ENCODE peak calls at places on chromosomes 16 and 17, in five cellular contexts. I is WTC11; L is CD8-positive, alpha-beta T cell; P is psoas muscle; S is progenitor cell of endocrine pancreas. Y is an unnamed sample.

GRCh38 chr17:21680366-21680765 is 12.0 kb upstream of the KCNJ18 start:
- DNase-seq in I (no peak), L (no peak), P (no peak), S (no peak), Y (no peak)

GRCh38 chr17:335691-336090 is 16.9 kb downstream of the RPH3AL start:
- DNase-seq in I (no peak), L (no peak), P (no peak), S (no peak), Y (no peak)

GRCh38 chr16:21614896-21615295 is 15.5 kb downstream of the METTL9 start:
- DNase-seq in I (no peak), L (no peak), P (no peak), S (no peak), Y (no peak)

GRCh38 chr17:28725660-28726395 is at the start of gene TLCD1:
- DNase-seq in I (peak; percentile 77), L (no peak), P (peak; percentile 69), S (peak; percentile 56), Y (peak; percentile 74)

GRCh38 chr16:27084296-27085065 is 17.8 kb downstream of the C16orf82 start:
- DNase-seq in I (no peak), L (no peak), P (no peak), S (no peak), Y (no peak)

GRCh38 chr17:45019177-45019711 is 32.2 kb downstream of the DCAKD start:
- DNase-seq in I (no peak), L (no peak), P (peak; percentile 61), S (peak; percentile 47), Y (no peak)

GRCh38 chr17:69913241-69914015 is 161.6 kb upstream of the KCNJ16 start:
- DNase-seq in I (no peak), L (no peak), P (no peak), S (no peak), Y (no peak)

GRCh38 chr17:40596261-40596919 is 31.1 kb upstream of the CCR7 start:
- DNase-seq in I (no peak), L (no peak), P (no peak), S (no peak), Y (no peak)

GRCh38 chr17:37490638-37491614 is 1.2 kb downstream of the DUSP14 start:
- DNase-seq in I (peak; percentile 41), L (no peak), P (peak; percentile 48), S (no peak), Y (no peak)

GRCh38 chr17:37488009-37488604 is 1.6 kb upstream of the DUSP14 start:
- DNase-seq in I (no peak), L (no peak), P (no peak), S (no peak), Y (no peak)

GRCh38 chr17:37488607-37489196 is 989 bp upstream of the DUSP14 start:
- DNase-seq in I (peak; percentile 79), L (peak; percentile 10), P (peak; percentile 84), S (peak; percentile 28), Y (peak; percentile 30)

GRCh38 chr17:37489197-37490001 is at the start of gene DUSP14:
- DNase-seq in I (peak; percentile 79), L (peak; percentile 68), P (peak; percentile 87), S (peak; percentile 84), Y (peak; percentile 80)

DNA sequence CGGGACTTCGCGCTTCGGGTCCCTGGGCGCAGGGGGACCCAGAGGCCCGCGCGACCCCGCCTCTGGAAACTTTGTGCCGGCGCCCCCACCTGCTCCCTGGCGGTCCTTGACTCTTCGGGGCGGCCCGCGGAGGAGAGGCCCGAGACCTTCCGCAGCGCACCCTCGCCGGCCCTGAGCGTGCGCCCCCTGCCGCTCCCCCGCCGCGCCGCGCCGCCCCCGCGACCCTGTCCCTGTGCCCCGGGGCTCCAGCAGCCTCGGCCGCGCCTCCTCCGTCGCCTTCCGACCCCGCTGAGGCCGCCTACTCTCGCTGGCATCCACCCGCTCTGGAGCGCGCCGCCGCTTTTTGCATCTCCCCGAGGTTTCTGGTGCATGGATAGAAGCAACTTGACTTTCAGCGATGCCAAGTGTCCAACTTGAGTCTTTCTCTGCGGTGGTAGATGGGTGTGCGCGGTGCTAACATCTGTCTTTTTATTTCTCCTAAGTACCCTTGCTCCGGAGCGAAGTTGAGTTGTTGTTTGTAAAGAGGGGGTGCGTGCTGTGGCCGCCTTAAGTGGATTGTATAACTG is 414 bp downstream of the DUSP14 start:
- DNase-seq in I (peak; percentile 74), L (peak; percentile 57), P (peak; percentile 68), S (peak; percentile 77), Y (peak; percentile 42)
- TF ChIP-seq CTCF in I (no peak), L (no peak), P (peak; percentile 42), S (peak; percentile 73), Y (peak; percentile 21)

GRCh38 chr16:86222965-86223551 is 287.3 kb upstream of the FOXF1 start:
- DNase-seq in I (no peak), L (no peak), P (no peak), S (no peak), Y (peak; percentile 26)

GRCh38 chr16:86225905-86226371 is 284.4 kb upstream of the FOXF1 start:
- DNase-seq in I (no peak), L (no peak), P (no peak), S (no peak), Y (peak; percentile 24)

GRCh38 chr16:86222541-86222940 is 287.8 kb upstream of the FOXF1 start:
- DNase-seq in I (no peak), L (no peak), P (no peak), S (no peak), Y (no peak)

GRCh38 chr16:86224629-86225028 is 285.7 kb upstream of the FOXF1 start:
- DNase-seq in I (no peak), L (no peak), P (no peak), S (no peak), Y (no peak)

DNA sequence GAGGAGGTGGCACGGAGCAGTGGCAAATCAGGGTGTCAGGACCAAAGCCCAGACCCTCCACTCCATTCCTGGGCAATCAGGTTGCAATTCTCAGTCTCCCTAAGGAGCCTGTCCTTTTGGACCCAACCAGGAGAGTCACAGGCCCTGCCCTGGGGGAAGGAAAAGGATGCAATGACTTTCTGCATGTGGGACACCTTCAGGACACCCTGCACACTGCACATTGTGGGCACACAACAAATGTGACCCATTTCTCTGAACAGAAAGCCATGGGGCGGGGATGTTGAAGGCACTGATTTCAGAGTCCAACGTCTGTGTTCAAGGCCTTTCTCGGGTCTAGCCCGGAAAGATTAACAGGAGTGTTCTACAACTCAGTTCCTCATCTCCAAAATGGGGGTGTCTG is 286.2 kb upstream of the FOXF1 start:
- DNase-seq in I (no peak), L (no peak), P (no peak), S (no peak), Y (peak; percentile 34)
- TF ChIP-seq CTCF in I (no peak), L (no peak), P (no peak), S (no peak), Y (no peak)

DNA sequence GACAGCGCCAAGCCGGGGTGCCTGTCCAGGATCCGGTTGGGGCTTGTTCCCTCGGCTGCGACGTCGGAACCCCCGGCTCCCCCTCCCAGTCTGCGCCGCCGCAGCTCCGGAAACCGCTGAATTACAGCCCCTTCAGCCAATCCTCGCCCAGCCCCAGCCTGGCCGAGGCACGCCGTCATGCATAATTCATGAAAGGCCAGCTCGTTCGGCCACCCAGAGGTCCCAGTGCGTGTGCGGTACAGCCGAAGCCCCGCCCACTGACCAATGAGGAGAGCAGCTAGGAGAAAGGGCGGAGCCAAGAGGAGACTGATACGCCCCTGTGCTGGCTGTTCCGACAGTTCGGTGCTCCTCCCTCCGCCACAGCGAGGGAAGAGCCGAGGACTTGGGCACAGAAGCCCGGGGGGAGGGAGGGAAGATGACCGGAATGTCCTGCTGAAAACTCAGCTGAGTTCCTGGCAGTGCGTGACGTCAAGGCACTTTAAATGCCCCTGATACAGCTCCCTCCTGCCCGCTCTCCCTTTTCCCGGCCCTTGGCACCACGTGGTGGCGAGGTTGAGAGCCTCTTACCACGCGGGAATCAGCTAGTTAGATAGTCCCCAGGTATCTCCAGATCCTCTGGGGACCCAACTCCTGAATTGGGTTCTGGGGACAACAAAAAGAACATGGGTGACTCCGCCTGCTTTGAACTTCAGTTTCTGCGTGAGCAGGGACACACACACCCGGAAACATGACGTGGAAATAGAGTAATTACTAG is at the start of gene STAT3:
- DNase-seq in I (peak; percentile 100), L (peak; percentile 100), P (peak; percentile 100), S (peak; percentile 100), Y (peak; percentile 100)
- TF ChIP-seq CTCF in I (no peak), L (no peak), P (no peak), S (no peak), Y (no peak)

GRCh38 chr17:57048096-57048495 is 37.0 kb upstream of the AKAP1 start:
- DNase-seq in I (no peak), L (no peak), P (no peak), S (no peak), Y (no peak)

GRCh38 chr17:57051886-57052342 is 33.1 kb upstream of the AKAP1 start:
- DNase-seq in I (no peak), L (no peak), P (no peak), S (no peak), Y (no peak)

GRCh38 chr17:57044976-57045867 is 39.8 kb upstream of the AKAP1 start:
- DNase-seq in I (no peak), L (no peak), P (no peak), S (no peak), Y (no peak)

GRCh38 chr17:57045868-57046671 is 39.0 kb upstream of the AKAP1 start:
- DNase-seq in I (peak; percentile 36), L (no peak), P (peak; percentile 36), S (no peak), Y (no peak)

GRCh38 chr17:57050303-57050702 is 34.7 kb upstream of the AKAP1 start:
- DNase-seq in I (no peak), L (no peak), P (no peak), S (no peak), Y (no peak)
- TF ChIP-seq CTCF in I (no peak), L (no peak), P (no peak), S (no peak), Y (no peak)

DNA sequence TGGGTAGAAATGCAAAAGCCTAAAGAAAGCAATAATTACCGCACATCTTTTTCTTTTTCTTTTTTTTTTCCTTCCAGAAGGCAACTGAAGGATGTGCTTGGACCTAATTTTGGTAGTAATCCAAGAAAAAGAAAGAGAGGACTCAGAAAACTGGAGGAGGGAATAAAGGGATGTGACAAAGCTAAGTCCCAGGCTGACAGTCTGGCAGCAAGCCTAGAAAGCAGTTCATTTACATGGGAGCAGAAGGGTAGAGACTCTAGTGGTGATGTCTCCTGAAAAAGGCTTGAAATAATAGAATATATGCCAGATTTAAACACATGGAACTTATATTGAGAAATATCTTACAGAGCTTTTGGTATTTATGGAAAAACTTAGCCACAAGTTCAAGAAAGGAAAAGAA is 101.0 kb upstream of the SHISA6 start:
- DNase-seq in I (no peak), L (no peak), P (no peak), S (no peak), Y (no peak)
- TF ChIP-seq CTCF in I (no peak), L (no peak), P (no peak), S (no peak), Y (no peak)

GRCh38 chr17:18253947-18254821 is 4.4 kb downstream of the FLII start:
- DNase-seq in I (no peak), L (no peak), P (no peak), S (no peak), Y (no peak)
- TF ChIP-seq CTCF in I (no peak), L (no peak), P (no peak), S (no peak), Y (no peak)

GRCh38 chr17:9792181-9792840 is 919 bp upstream of the DHRS7C start:
- DNase-seq in I (no peak), L (no peak), P (no peak), S (no peak), Y (no peak)
- TF ChIP-seq CTCF in I (no peak), L (no peak), P (no peak), S (no peak), Y (no peak)